ENCODE peak calls at places on chromosomes 1 and 21, in four cellular contexts. C, K, U and W are unnamed samples.

GRCh38 chr21:43959231-43960041 is 52.7 kb upstream of the TRAPPC10 start:
- DNase-seq in C (no peak), K (no peak), U (no peak), W (no peak)

GRCh38 chr21:14886001-14886400 is 178.8 kb downstream of the NRIP1 start:
- DNase-seq in C (no peak), K (no peak), U (no peak), W (no peak)

GRCh38 chr1:119419109-119419508 is 4.2 kb downstream of the HSD3B2 start:
- DNase-seq in C (no peak), K (no peak), U (no peak), W (no peak)

GRCh38 chr1:225766967-225767413 is 10.6 kb upstream of the SRP9 start:
- DNase-seq in C (no peak), K (peak; percentile 65), U (peak; percentile 97), W (peak; percentile 63)

GRCh38 chr1:3192825-3193224 is 123.8 kb downstream of the PRDM16 start:
- DNase-seq in C (no peak), K (no peak), U (no peak), W (no peak)

GRCh38 chr1:50424045-50424939 is 1.0 kb upstream of the DMRTA2 start:
- DNase-seq in C (no peak), K (no peak), U (peak; percentile 34), W (no peak)

GRCh38 chr21:38196033-38196432 is 60.8 kb upstream of the KCNJ15 start:
- DNase-seq in C (no peak), K (no peak), U (no peak), W (no peak)

GRCh38 chr21:39336457-39337008 is 12.4 kb downstream of the HMGN1 start:
- DNase-seq in C (no peak), K (no peak), U (no peak), W (no peak)

GRCh38 chr1:244919320-244920282 is 55.3 kb upstream of the HNRNPU start:
- DNase-seq in C (no peak), K (no peak), U (no peak), W (no peak)

GRCh38 chr1:241934843-241935242 is 22.7 kb upstream of the BECN2 start:
- DNase-seq in C (no peak), K (no peak), U (no peak), W (no peak)

GRCh38 chr1:78333426-78334012 is 157.3 kb upstream of the PTGFR start:
- DNase-seq in C (no peak), K (no peak), U (peak; percentile 62), W (peak; percentile 56)

GRCh38 chr1:48619529-48619928 is 147.5 kb upstream of the SPATA6 start:
- DNase-seq in C (no peak), K (peak; percentile 56), U (no peak), W (peak; percentile 43)

GRCh38 chr1:109877320-109877771 is 33.3 kb upstream of the CSF1 start:
- DNase-seq in C (no peak), K (peak; percentile 73), U (peak; percentile 93), W (peak; percentile 85)

GRCh38 chr21:36104306-36105300 is 30.3 kb upstream of the CBR3 start:
- DNase-seq in C (no peak), K (no peak), U (peak; percentile 53), W (peak; percentile 41)

GRCh38 chr1:206002833-206003532 is at the start of gene RAB7B:
- DNase-seq in C (no peak), K (peak; percentile 94), U (peak; percentile 69), W (peak; percentile 69)

GRCh38 chr1:57591854-57592253 is 168.0 kb upstream of the DAB1 start:
- DNase-seq in C (no peak), K (peak; percentile 4), U (no peak), W (peak; percentile 37)

GRCh38 chr1:93296555-93297154 is 49.1 kb upstream of the DR1 start:
- DNase-seq in C (no peak), K (no peak), U (no peak), W (no peak)

GRCh38 chr1:29960156-29960755 is 723.9 kb downstream of the PTPRU start:
- DNase-seq in C (no peak), K (no peak), U (no peak), W (no peak)

GRCh38 chr1:211591980-211592493 is 13.1 kb upstream of the SLC30A1 start:
- DNase-seq in C (no peak), K (peak; percentile 72), U (peak; percentile 72), W (peak; percentile 51)

GRCh38 chr1:24910751-24911650 is 19.1 kb downstream of the RUNX3 start:
- DNase-seq in C (no peak), K (no peak), U (peak; percentile 52), W (peak; percentile 63)

GRCh38 chr1:182890927-182891610 is 51.9 kb downstream of the DHX9 start:
- DNase-seq in C (no peak), K (no peak), U (no peak), W (no peak)

GRCh38 chr1:176931526-176931925 is 233.0 kb downstream of the ASTN1 start:
- DNase-seq in C (no peak), K (no peak), U (no peak), W (no peak)

GRCh38 chr21:44630440-44630839 is 3.5 kb downstream of the KRTAP10-9 start:
- DNase-seq in C (no peak), K (no peak), U (no peak), W (no peak)

GRCh38 chr1:38063616-38064015 is 17.0 kb upstream of the POU3F1 start:
- DNase-seq in C (no peak), K (no peak), U (no peak), W (no peak)

GRCh38 chr1:175237389-175237788 is 44.8 kb upstream of the KIAA0040 start:
- DNase-seq in C (no peak), K (no peak), U (no peak), W (no peak)

GRCh38 chr1:26786437-26787380 is 1.0 kb upstream of the PIGV start:
- DNase-seq in C (no peak), K (no peak), U (peak; percentile 86), W (peak; percentile 76)

GRCh38 chr1:232978827-232979226 is 28.4 kb downstream of the NTPCR start:
- DNase-seq in C (no peak), K (no peak), U (no peak), W (no peak)

GRCh38 chr1:232981161-232981560 is 30.8 kb downstream of the NTPCR start:
- DNase-seq in C (no peak), K (no peak), U (no peak), W (no peak)

GRCh38 chr1:232982238-232982944 is 32.0 kb downstream of the NTPCR start:
- DNase-seq in C (no peak), K (no peak), U (no peak), W (no peak)

GRCh38 chr1:232979596-232979995 is 29.2 kb downstream of the NTPCR start:
- DNase-seq in C (no peak), K (no peak), U (no peak), W (no peak)

DNA sequence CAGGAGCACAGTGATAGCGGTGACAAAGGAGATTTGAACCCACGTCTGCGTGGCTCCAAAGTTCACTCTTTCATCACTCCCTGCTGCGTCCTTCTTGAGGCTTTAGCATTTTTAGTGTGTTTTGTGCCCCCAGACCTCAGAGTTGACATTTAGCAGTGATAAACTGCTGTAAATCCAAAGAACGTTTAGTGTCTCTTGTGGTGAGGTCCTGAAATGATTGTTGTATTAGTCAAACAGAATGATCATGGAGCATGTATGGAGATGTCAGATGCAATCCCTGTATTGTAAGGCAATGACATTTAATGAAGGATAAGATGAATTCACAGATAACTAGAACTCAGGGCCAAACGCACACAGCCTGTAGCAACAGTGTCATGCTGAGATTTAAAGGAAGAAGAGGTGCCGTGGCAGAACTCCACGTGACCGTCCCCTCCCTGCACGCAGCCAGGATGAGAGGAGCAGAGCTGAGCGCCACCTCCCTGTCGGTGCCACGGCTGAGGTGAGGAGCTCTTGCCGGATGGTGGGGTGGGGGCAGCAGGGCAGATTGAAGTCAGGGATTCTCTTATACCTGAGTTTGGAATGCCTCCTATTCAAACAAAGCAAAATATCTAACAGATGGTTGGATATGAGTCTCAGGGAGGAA is 30.0 kb downstream of the NTPCR start:
- DNase-seq in C (no peak), K (no peak), U (no peak), W (no peak)
- H3K27ac ChIP-seq in C (no peak overlapping the region), K (no peak overlapping the region), U (no peak overlapping the region), W (no peak overlapping the region)

GRCh38 chr1:201513498-201514243 is 6.7 kb upstream of the CSRP1 start:
- DNase-seq in C (no peak), K (no peak), U (no peak), W (no peak)
- H3K27ac ChIP-seq in C (peak overlapping the region; percentile 72), K (no peak overlapping the region), U (no peak overlapping the region), W (peak overlapping the region; percentile 50)

DNA sequence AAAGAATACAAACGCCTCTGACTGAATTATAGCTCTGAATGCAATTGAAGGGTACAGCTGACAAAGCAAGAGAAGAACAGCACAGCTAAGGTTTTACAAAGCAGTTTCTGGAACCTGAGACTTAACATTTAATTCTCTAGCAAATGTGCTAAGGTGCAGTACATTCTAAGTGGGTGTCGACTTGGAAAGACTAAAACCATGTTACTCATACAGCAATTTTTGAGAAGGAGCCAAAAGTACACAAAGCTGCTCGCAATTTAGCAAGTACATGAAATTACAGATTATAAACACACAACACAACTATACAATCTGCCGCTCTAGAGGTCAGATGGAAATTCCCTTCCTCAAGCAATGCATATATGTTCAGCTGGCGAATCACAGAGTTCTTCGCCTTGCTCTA is 121.9 kb downstream of the TIAM1 start:
- DNase-seq in C (no peak), K (no peak), U (peak; percentile 75), W (no peak)
- H3K27ac ChIP-seq in C (peak overlapping the region; percentile 9), K (no peak overlapping the region), U (no peak overlapping the region), W (peak overlapping the region; percentile 21)

GRCh38 chr1:183920651-183921050 is 115.7 kb downstream of the RGL1 start:
- DNase-seq in C (no peak), K (no peak), U (no peak), W (no peak)
- H3K27ac ChIP-seq in C (no peak overlapping the region), K (no peak overlapping the region), U (no peak overlapping the region), W (no peak overlapping the region)

DNA sequence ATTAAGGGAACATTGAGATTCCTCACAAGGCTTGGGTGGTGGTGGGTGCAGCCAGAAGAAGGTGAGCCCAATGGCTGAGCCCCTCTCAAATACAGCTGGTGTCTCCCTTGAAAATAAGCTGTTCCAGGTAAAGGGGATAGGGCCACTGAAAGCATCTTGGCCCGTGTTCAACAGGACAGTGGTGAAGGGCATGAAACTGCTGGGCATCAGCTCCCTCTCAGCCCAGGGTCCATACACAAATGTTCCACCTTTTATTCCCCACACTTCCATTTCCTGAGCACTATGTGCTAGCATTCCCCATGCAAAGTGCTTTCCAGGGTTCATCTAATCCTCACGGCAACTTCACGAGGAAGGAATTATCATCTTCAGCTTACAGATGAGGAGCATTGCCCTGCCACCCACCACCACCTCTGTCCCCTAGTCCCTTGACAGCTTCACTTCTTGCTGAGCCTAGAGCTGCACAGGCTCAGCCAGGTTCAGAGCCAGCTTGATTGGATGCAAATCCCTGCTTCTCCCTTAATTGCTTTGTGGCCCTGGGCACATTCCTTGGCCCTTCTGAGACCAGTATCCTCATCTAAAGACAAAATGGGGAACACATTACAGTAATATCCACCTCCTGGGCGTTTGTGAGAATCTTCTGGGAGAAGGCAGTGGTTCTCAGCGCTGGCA is 9.6 kb downstream of the TAGLN2 start:
- DNase-seq in C (no peak), K (no peak), U (no peak), W (no peak)
- H3K27ac ChIP-seq in C (peak overlapping the region; percentile 66), K (peak overlapping the region; percentile 89), U (peak overlapping the region; percentile 24), W (peak overlapping the region; percentile 79)

GRCh38 chr1:61007534-61008364 is 74.6 kb upstream of the NFIA start:
- DNase-seq in C (no peak), K (no peak), U (no peak), W (no peak)

GRCh38 chr1:61005572-61006386 is 76.6 kb upstream of the NFIA start:
- DNase-seq in C (no peak), K (no peak), U (no peak), W (peak; percentile 20)

GRCh38 chr1:61000327-61000726 is 82.0 kb upstream of the NFIA start:
- DNase-seq in C (no peak), K (no peak), U (no peak), W (no peak)

GRCh38 chr1:60998786-60999185 is 83.6 kb upstream of the NFIA start:
- DNase-seq in C (no peak), K (no peak), U (no peak), W (no peak)

GRCh38 chr1:61004269-61005003 is 77.9 kb upstream of the NFIA start:
- DNase-seq in C (no peak), K (peak; percentile 20), U (no peak), W (no peak)
- H3K27ac ChIP-seq in C (no peak overlapping the region), K (no peak overlapping the region), U (no peak overlapping the region), W (no peak overlapping the region)